ENCODE peak calls at places on chromosomes 3 and 15, in nine cellular contexts. E is NCI-H510A, F is fibroblast of pulmonary artery, M is mucosa of gallbladder, X is OCI-LY7, C is mesenchymal stem cell, J is GM03348, Y is EL, Z is HEK293T. V is an unnamed sample.
A peak's percentile ranks its signal among the peaks of the same experiment; 100 is the strongest.

GRCh38 chr15:40444741-40445140 is 4.0 kb downstream of the BAHD1 start:
- DNase-seq in E (no peak), Y (no peak), M (no peak), J (no peak), X (no peak), C (no peak), F (no peak), Z (no peak), V (no peak)

GRCh38 chr3:99111235-99111634 is 209.7 kb upstream of the DCBLD2 start:
- DNase-seq in J (no peak), F (no peak), Y (no peak), Z (no peak), X (no peak), M (no peak), C (no peak), E (no peak), V (no peak)

GRCh38 chr3:31166249-31166885 is 271.9 kb upstream of the GADL1 start:
- DNase-seq in M (no peak), X (no peak), E (no peak), Y (peak; percentile 84), Z (no peak), C (peak; percentile 36), F (peak; percentile 76), J (peak; percentile 23), V (peak; percentile 85)

GRCh38 chr3:193040836-193041672 is 123.4 kb upstream of the MB21D2 start:
- DNase-seq in Z (no peak), X (peak; percentile 56), M (no peak), C (peak; percentile 71), J (peak; percentile 60), E (peak; percentile 19), Y (peak; percentile 46), F (peak; percentile 66), V (peak; percentile 40)

GRCh38 chr3:41522620-41523019 is 323.3 kb downstream of the CTNNB1 start:
- DNase-seq in Z (no peak), X (peak; percentile 7), M (no peak), F (no peak), C (no peak), J (no peak), Y (no peak), E (no peak), V (no peak)

GRCh38 chr15:49674370-49674769 is 53.5 kb downstream of the DTWD1 start:
- DNase-seq in E (no peak), M (no peak), Z (no peak), Y (peak; percentile 9), F (peak; percentile 31), C (no peak), J (peak; percentile 15), X (no peak), V (no peak)

GRCh38 chr3:157499342-157499963 is 3.8 kb downstream of the VEPH1 start:
- DNase-seq in X (no peak), J (peak; percentile 17), M (peak; percentile 80), Y (peak; percentile 25), E (no peak), F (peak; percentile 44), C (peak; percentile 17), Z (peak; percentile 14), V (peak; percentile 18)

GRCh38 chr3:140206196-140207040 is 271.4 kb downstream of the CLSTN2 start:
- DNase-seq in E (no peak), J (peak; percentile 42), C (no peak), Z (peak; percentile 39), F (peak; percentile 31), X (no peak), Y (peak; percentile 2), M (no peak), V (peak; percentile 52)